ENCODE peak calls at places on chromosomes 3 and 15, in ten cellular contexts. T is neuronal stem cell; L is astrocyte of the spinal cord; B is T-cell; F is activated T-cell treated with anti-CD3 and anti-CD28 coated beads, Interleukin-2, amount 50 U/mL, for 72 hours; E is NCI-H1105 treated with DMSO at 0.1 percent for 48 hours; S is kidney epithelial cell; W is fibroblast of lung; X is Daoy; A is DMS79. G is an unnamed sample.

GRCh38 chr3:11200679-11200952 is 46.3 kb downstream of the HRH1 start:
- DNase-seq in B (no peak), W (peak), F (no peak), A (no peak), X (no peak), E (no peak), L (no peak), T (no peak), S (no peak), G (peak)

GRCh38 chr3:94110854-94111253 is 48.0 kb downstream of the NSUN3 start:
- DNase-seq in W (no peak), B (no peak), A (no peak), X (no peak), T (no peak), S (no peak), E (no peak), F (no peak), L (no peak), G (no peak)

GRCh38 chr3:128468285-128468790 is 1.6 kb upstream of the DNAJB8 start:
- DNase-seq in L (no peak), W (no peak), A (no peak), S (no peak), X (no peak), E (no peak), T (no peak), B (no peak), F (no peak), G (no peak)

GRCh38 chr3:184284696-184285095 is 8.9 kb downstream of the ECE2 start:
- DNase-seq in S (no peak), F (peak), E (peak), X (peak), W (peak), B (no peak), A (peak), L (peak), T (peak), G (peak)

GRCh38 chr3:136862953-136863352 is 945 bp downstream of the NCK1 start:
- DNase-seq in F (no peak), B (no peak), S (no peak), X (no peak), A (no peak), E (peak), W (no peak), T (no peak), L (no peak), G (no peak)

GRCh38 chr3:165254812-165255211 is 58.6 kb upstream of the SLITRK3 start:
- DNase-seq in W (peak), A (no peak), X (no peak), L (peak), B (no peak), E (peak), F (no peak), S (peak), T (peak), G (peak)

GRCh38 chr3:71301001-71301400 is 282.5 kb downstream of the FOXP1 start:
- DNase-seq in X (no peak), E (no peak), L (no peak), T (no peak), S (no peak), A (no peak), B (no peak), F (peak), W (no peak), G (no peak)

GRCh38 chr3:133276594-133276993 is 123.3 kb upstream of the BFSP2 start:
- DNase-seq in W (no peak), E (peak), X (no peak), T (no peak), B (no peak), S (no peak), A (no peak), L (no peak), F (no peak), G (no peak)

GRCh38 chr15:80550219-80550909 is 144.7 kb upstream of the ABHD17C start:
- DNase-seq in S (peak), E (no peak), F (no peak), B (no peak), T (no peak), X (peak), L (peak), W (peak), A (no peak), G (peak)

GRCh38 chr3:22372292-22372949 is 621.4 kb upstream of the ZNF385D start:
- DNase-seq in A (no peak), S (no peak), L (no peak), E (peak), T (peak), W (peak), X (no peak), F (no peak), B (no peak), G (no peak)

GRCh38 chr3:80213076-80213475 is 445.3 kb upstream of the ROBO1 start:
- DNase-seq in F (no peak), T (no peak), X (no peak), B (no peak), L (no peak), W (no peak), A (no peak), S (no peak), E (peak), G (peak)

GRCh38 chr3:12409625-12410596 is 74.4 kb upstream of the TSEN2 start:
- DNase-seq in A (no peak), F (no peak), B (no peak), W (no peak), E (no peak), L (no peak), S (no peak), X (no peak), T (no peak), G (no peak)

GRCh38 chr15:48332642-48333034 is 1.4 kb downstream of the DUT start:
- DNase-seq in A (no peak), E (no peak), F (peak), X (peak), W (no peak), S (no peak), B (no peak), L (no peak), T (no peak), G (no peak)

GRCh38 chr15:100515758-100516157 is 13.0 kb downstream of the CERS3 start:
- DNase-seq in B (no peak), L (no peak), A (no peak), S (no peak), T (no peak), X (peak), F (no peak), W (no peak), E (no peak), G (no peak)

GRCh38 chr3:30319713-30320112 is 286.7 kb upstream of the TGFBR2 start:
- DNase-seq in S (no peak), B (peak), F (peak), T (no peak), X (peak), A (no peak), E (peak), W (peak), L (peak), G (peak)

GRCh38 chr15:32685576-32685975 is 32.2 kb upstream of the GREM1 start:
- DNase-seq in L (peak), F (no peak), X (no peak), T (no peak), E (no peak), A (no peak), B (no peak), W (peak), S (no peak), G (peak)

GRCh38 chr3:126394179-126394976 is at the start of gene CFAP100:
- DNase-seq in E (peak), B (no peak), L (peak), T (peak), A (peak), W (peak), X (no peak), F (no peak), S (no peak), G (peak)

GRCh38 chr3:143769663-143770062 is 78.6 kb downstream of the SLC9A9 start:
- DNase-seq in W (peak), F (no peak), A (no peak), B (no peak), L (peak), X (no peak), S (no peak), T (no peak), E (no peak), G (peak)

GRCh38 chr15:79213650-79214049 is 68.9 kb upstream of the ANKRD34C start:
- DNase-seq in X (no peak), S (no peak), B (no peak), F (no peak), T (no peak), L (no peak), E (no peak), W (no peak), A (no peak), G (no peak)

GRCh38 chr3:134666466-134666865 is 15.6 kb upstream of the KY start:
- DNase-seq in L (peak), X (peak), T (no peak), E (no peak), W (peak), A (no peak), B (no peak), F (no peak), S (no peak), G (peak)

GRCh38 chr3:113834983-113835382 is 3.6 kb upstream of the GRAMD1C start:
- DNase-seq in F (no peak), X (no peak), S (peak), B (no peak), E (no peak), W (peak), T (no peak), L (no peak), A (no peak), G (no peak)

GRCh38 chr3:183958226-183958625 is 59.5 kb downstream of the ABCC5 start:
- DNase-seq in S (no peak), X (no peak), W (no peak), A (no peak), F (no peak), L (no peak), E (no peak), B (no peak), T (no peak), G (no peak)

GRCh38 chr3:144989756-144990155 is 1018.1 kb downstream of the DIPK2A start:
- DNase-seq in F (no peak), E (no peak), L (no peak), B (no peak), S (no peak), T (no peak), X (no peak), W (no peak), A (no peak), G (peak)

GRCh38 chr3:142976621-142977398 is 13.3 kb upstream of the PAQR9 start:
- DNase-seq in W (peak), B (no peak), A (no peak), T (no peak), S (peak), F (no peak), X (peak), L (peak), E (no peak), G (peak)